ENCODE peak calls at places on chromosomes 13 and 19, in ten cellular contexts. One of them, this sample, is unnamed.

GRCh38 chr13:51551446-51551845 is 32.8 kb upstream of the WDFY2 start:
- DNase-seq in CD8-positive, alpha-beta T cell: no peak
- DNase-seq in epithelial cell of prostate: no peak
- DNase-seq in stimulated activated CD4-positive, alpha-beta T cell treated with anti-CD3 and anti-CD28 coated beads, Interleukin-2, amount 100 ng/mL, for 48 hours: no peak
- DNase-seq in mesenchymal stem cell: no peak
- DNase-seq in anterior cingulate cortex: no peak
- DNase-seq in stimulated activated naive CD8-positive, alpha-beta T cell treated with anti-CD3 and anti-CD28 coated beads, Interleukin-15, Interleukin-2, amounts not matched to agents 100 U/mL and 50 U/mL, for 24 hours: no peak
- DNase-seq in activated naive CD4-positive, alpha-beta T cell: no peak
- DNase-seq in neural crest cell: no peak
- DNase-seq in stimulated activated CD8-positive, alpha-beta memory T cell treated with anti-CD3 and anti-CD28 coated beads, Interleukin-15, amount 100 ng/mL, for 24 hours: no peak
- DNase-seq in this sample: no peak

GRCh38 chr19:18274776-18275356 is 614 bp upstream of the IQCN start:
- DNase-seq in CD8-positive, alpha-beta T cell: peak
- DNase-seq in epithelial cell of prostate: no peak
- DNase-seq in stimulated activated CD4-positive, alpha-beta T cell treated with anti-CD3 and anti-CD28 coated beads, Interleukin-2, amount 100 ng/mL, for 48 hours: no peak
- DNase-seq in mesenchymal stem cell: peak
- DNase-seq in anterior cingulate cortex: peak
- DNase-seq in stimulated activated naive CD8-positive, alpha-beta T cell treated with anti-CD3 and anti-CD28 coated beads, Interleukin-15, Interleukin-2, amounts not matched to agents 100 U/mL and 50 U/mL, for 24 hours: peak
- DNase-seq in activated naive CD4-positive, alpha-beta T cell: peak
- DNase-seq in neural crest cell: no peak
- DNase-seq in stimulated activated CD8-positive, alpha-beta memory T cell treated with anti-CD3 and anti-CD28 coated beads, Interleukin-15, amount 100 ng/mL, for 24 hours: no peak
- DNase-seq in this sample: peak

GRCh38 chr13:21079761-21080730 is 18.7 kb upstream of the LATS2 start:
- DNase-seq in CD8-positive, alpha-beta T cell: no peak
- DNase-seq in epithelial cell of prostate: peak
- DNase-seq in stimulated activated CD4-positive, alpha-beta T cell treated with anti-CD3 and anti-CD28 coated beads, Interleukin-2, amount 100 ng/mL, for 48 hours: no peak
- DNase-seq in mesenchymal stem cell: peak
- DNase-seq in anterior cingulate cortex: no peak
- DNase-seq in stimulated activated naive CD8-positive, alpha-beta T cell treated with anti-CD3 and anti-CD28 coated beads, Interleukin-15, Interleukin-2, amounts not matched to agents 100 U/mL and 50 U/mL, for 24 hours: no peak
- DNase-seq in activated naive CD4-positive, alpha-beta T cell: no peak
- DNase-seq in neural crest cell: no peak
- DNase-seq in stimulated activated CD8-positive, alpha-beta memory T cell treated with anti-CD3 and anti-CD28 coated beads, Interleukin-15, amount 100 ng/mL, for 24 hours: no peak
- DNase-seq in this sample: no peak

GRCh38 chr19:43779147-43779819 is 1.5 kb downstream of the KCNN4 start:
- DNase-seq in CD8-positive, alpha-beta T cell: no peak
- DNase-seq in epithelial cell of prostate: no peak
- DNase-seq in stimulated activated CD4-positive, alpha-beta T cell treated with anti-CD3 and anti-CD28 coated beads, Interleukin-2, amount 100 ng/mL, for 48 hours: no peak
- DNase-seq in mesenchymal stem cell: no peak
- DNase-seq in anterior cingulate cortex: no peak
- DNase-seq in stimulated activated naive CD8-positive, alpha-beta T cell treated with anti-CD3 and anti-CD28 coated beads, Interleukin-15, Interleukin-2, amounts not matched to agents 100 U/mL and 50 U/mL, for 24 hours: no peak
- DNase-seq in activated naive CD4-positive, alpha-beta T cell: no peak
- DNase-seq in neural crest cell: no peak
- DNase-seq in stimulated activated CD8-positive, alpha-beta memory T cell treated with anti-CD3 and anti-CD28 coated beads, Interleukin-15, amount 100 ng/mL, for 24 hours: no peak
- DNase-seq in this sample: no peak

GRCh38 chr19:20278342-20278741 is 111.3 kb downstream of the ZNF486 start:
- DNase-seq in CD8-positive, alpha-beta T cell: no peak
- DNase-seq in epithelial cell of prostate: no peak
- DNase-seq in stimulated activated CD4-positive, alpha-beta T cell treated with anti-CD3 and anti-CD28 coated beads, Interleukin-2, amount 100 ng/mL, for 48 hours: no peak
- DNase-seq in mesenchymal stem cell: no peak
- DNase-seq in anterior cingulate cortex: no peak
- DNase-seq in stimulated activated naive CD8-positive, alpha-beta T cell treated with anti-CD3 and anti-CD28 coated beads, Interleukin-15, Interleukin-2, amounts not matched to agents 100 U/mL and 50 U/mL, for 24 hours: no peak
- DNase-seq in activated naive CD4-positive, alpha-beta T cell: no peak
- DNase-seq in neural crest cell: peak
- DNase-seq in stimulated activated CD8-positive, alpha-beta memory T cell treated with anti-CD3 and anti-CD28 coated beads, Interleukin-15, amount 100 ng/mL, for 24 hours: no peak
- DNase-seq in this sample: no peak

GRCh38 chr13:70339738-70340137 is 231.5 kb upstream of the KLHL1 start:
- DNase-seq in CD8-positive, alpha-beta T cell: no peak
- DNase-seq in epithelial cell of prostate: no peak
- DNase-seq in stimulated activated CD4-positive, alpha-beta T cell treated with anti-CD3 and anti-CD28 coated beads, Interleukin-2, amount 100 ng/mL, for 48 hours: no peak
- DNase-seq in mesenchymal stem cell: peak
- DNase-seq in anterior cingulate cortex: no peak
- DNase-seq in stimulated activated naive CD8-positive, alpha-beta T cell treated with anti-CD3 and anti-CD28 coated beads, Interleukin-15, Interleukin-2, amounts not matched to agents 100 U/mL and 50 U/mL, for 24 hours: no peak
- DNase-seq in activated naive CD4-positive, alpha-beta T cell: no peak
- DNase-seq in neural crest cell: no peak
- DNase-seq in stimulated activated CD8-positive, alpha-beta memory T cell treated with anti-CD3 and anti-CD28 coated beads, Interleukin-15, amount 100 ng/mL, for 24 hours: no peak
- DNase-seq in this sample: no peak

GRCh38 chr19:35299523-35300339 is 7.8 kb downstream of the MAG start:
- DNase-seq in CD8-positive, alpha-beta T cell: no peak
- DNase-seq in epithelial cell of prostate: no peak
- DNase-seq in stimulated activated CD4-positive, alpha-beta T cell treated with anti-CD3 and anti-CD28 coated beads, Interleukin-2, amount 100 ng/mL, for 48 hours: no peak
- DNase-seq in mesenchymal stem cell: no peak
- DNase-seq in anterior cingulate cortex: no peak
- DNase-seq in stimulated activated naive CD8-positive, alpha-beta T cell treated with anti-CD3 and anti-CD28 coated beads, Interleukin-15, Interleukin-2, amounts not matched to agents 100 U/mL and 50 U/mL, for 24 hours: peak
- DNase-seq in activated naive CD4-positive, alpha-beta T cell: no peak
- DNase-seq in neural crest cell: no peak
- DNase-seq in stimulated activated CD8-positive, alpha-beta memory T cell treated with anti-CD3 and anti-CD28 coated beads, Interleukin-15, amount 100 ng/mL, for 24 hours: no peak
- DNase-seq in this sample: no peak

GRCh38 chr19:53545271-53546065 is 7.5 kb downstream of the ZNF331 start:
- DNase-seq in CD8-positive, alpha-beta T cell: no peak
- DNase-seq in epithelial cell of prostate: peak
- DNase-seq in stimulated activated CD4-positive, alpha-beta T cell treated with anti-CD3 and anti-CD28 coated beads, Interleukin-2, amount 100 ng/mL, for 48 hours: no peak
- DNase-seq in mesenchymal stem cell: peak
- DNase-seq in anterior cingulate cortex: no peak
- DNase-seq in stimulated activated naive CD8-positive, alpha-beta T cell treated with anti-CD3 and anti-CD28 coated beads, Interleukin-15, Interleukin-2, amounts not matched to agents 100 U/mL and 50 U/mL, for 24 hours: no peak
- DNase-seq in activated naive CD4-positive, alpha-beta T cell: no peak
- DNase-seq in neural crest cell: no peak
- DNase-seq in stimulated activated CD8-positive, alpha-beta memory T cell treated with anti-CD3 and anti-CD28 coated beads, Interleukin-15, amount 100 ng/mL, for 24 hours: no peak
- DNase-seq in this sample: no peak

GRCh38 chr13:40982772-40983171 is 36.3 kb downstream of the ELF1 start:
- DNase-seq in CD8-positive, alpha-beta T cell: peak
- DNase-seq in epithelial cell of prostate: no peak
- DNase-seq in stimulated activated CD4-positive, alpha-beta T cell treated with anti-CD3 and anti-CD28 coated beads, Interleukin-2, amount 100 ng/mL, for 48 hours: peak
- DNase-seq in mesenchymal stem cell: peak
- DNase-seq in anterior cingulate cortex: peak
- DNase-seq in stimulated activated naive CD8-positive, alpha-beta T cell treated with anti-CD3 and anti-CD28 coated beads, Interleukin-15, Interleukin-2, amounts not matched to agents 100 U/mL and 50 U/mL, for 24 hours: peak
- DNase-seq in activated naive CD4-positive, alpha-beta T cell: peak
- DNase-seq in neural crest cell: no peak
- DNase-seq in stimulated activated CD8-positive, alpha-beta memory T cell treated with anti-CD3 and anti-CD28 coated beads, Interleukin-15, amount 100 ng/mL, for 24 hours: no peak
- DNase-seq in this sample: no peak

GRCh38 chr19:17333611-17334413 is 843 bp downstream of the ANO8 start:
- DNase-seq in CD8-positive, alpha-beta T cell: peak
- DNase-seq in epithelial cell of prostate: peak
- DNase-seq in stimulated activated CD4-positive, alpha-beta T cell treated with anti-CD3 and anti-CD28 coated beads, Interleukin-2, amount 100 ng/mL, for 48 hours: peak
- DNase-seq in mesenchymal stem cell: peak
- DNase-seq in anterior cingulate cortex: no peak
- DNase-seq in stimulated activated naive CD8-positive, alpha-beta T cell treated with anti-CD3 and anti-CD28 coated beads, Interleukin-15, Interleukin-2, amounts not matched to agents 100 U/mL and 50 U/mL, for 24 hours: peak
- DNase-seq in activated naive CD4-positive, alpha-beta T cell: peak
- DNase-seq in neural crest cell: no peak
- DNase-seq in stimulated activated CD8-positive, alpha-beta memory T cell treated with anti-CD3 and anti-CD28 coated beads, Interleukin-15, amount 100 ng/mL, for 24 hours: no peak
- DNase-seq in this sample: no peak

GRCh38 chr19:29527500-29528328 is 1.9 kb downstream of the VSTM2B start:
- DNase-seq in CD8-positive, alpha-beta T cell: no peak
- DNase-seq in epithelial cell of prostate: no peak
- DNase-seq in stimulated activated CD4-positive, alpha-beta T cell treated with anti-CD3 and anti-CD28 coated beads, Interleukin-2, amount 100 ng/mL, for 48 hours: no peak
- DNase-seq in mesenchymal stem cell: no peak
- DNase-seq in anterior cingulate cortex: no peak
- DNase-seq in stimulated activated naive CD8-positive, alpha-beta T cell treated with anti-CD3 and anti-CD28 coated beads, Interleukin-15, Interleukin-2, amounts not matched to agents 100 U/mL and 50 U/mL, for 24 hours: no peak
- DNase-seq in activated naive CD4-positive, alpha-beta T cell: no peak
- DNase-seq in neural crest cell: peak
- DNase-seq in stimulated activated CD8-positive, alpha-beta memory T cell treated with anti-CD3 and anti-CD28 coated beads, Interleukin-15, amount 100 ng/mL, for 24 hours: no peak
- DNase-seq in this sample: no peak

GRCh38 chr13:45446181-45446580 is 18.6 kb upstream of the COG3 start:
- DNase-seq in CD8-positive, alpha-beta T cell: no peak
- DNase-seq in epithelial cell of prostate: no peak
- DNase-seq in stimulated activated CD4-positive, alpha-beta T cell treated with anti-CD3 and anti-CD28 coated beads, Interleukin-2, amount 100 ng/mL, for 48 hours: no peak
- DNase-seq in mesenchymal stem cell: no peak
- DNase-seq in anterior cingulate cortex: no peak
- DNase-seq in stimulated activated naive CD8-positive, alpha-beta T cell treated with anti-CD3 and anti-CD28 coated beads, Interleukin-15, Interleukin-2, amounts not matched to agents 100 U/mL and 50 U/mL, for 24 hours: no peak
- DNase-seq in activated naive CD4-positive, alpha-beta T cell: no peak
- DNase-seq in neural crest cell: no peak
- DNase-seq in stimulated activated CD8-positive, alpha-beta memory T cell treated with anti-CD3 and anti-CD28 coated beads, Interleukin-15, amount 100 ng/mL, for 24 hours: no peak
- DNase-seq in this sample: no peak

GRCh38 chr19:3494559-3494958 is 5.9 kb downstream of the DOHH start:
- DNase-seq in CD8-positive, alpha-beta T cell: no peak
- DNase-seq in epithelial cell of prostate: no peak
- DNase-seq in stimulated activated CD4-positive, alpha-beta T cell treated with anti-CD3 and anti-CD28 coated beads, Interleukin-2, amount 100 ng/mL, for 48 hours: peak
- DNase-seq in mesenchymal stem cell: no peak
- DNase-seq in anterior cingulate cortex: no peak
- DNase-seq in stimulated activated naive CD8-positive, alpha-beta T cell treated with anti-CD3 and anti-CD28 coated beads, Interleukin-15, Interleukin-2, amounts not matched to agents 100 U/mL and 50 U/mL, for 24 hours: peak
- DNase-seq in activated naive CD4-positive, alpha-beta T cell: peak
- DNase-seq in neural crest cell: no peak
- DNase-seq in stimulated activated CD8-positive, alpha-beta memory T cell treated with anti-CD3 and anti-CD28 coated beads, Interleukin-15, amount 100 ng/mL, for 24 hours: no peak
- DNase-seq in this sample: no peak

GRCh38 chr13:24005711-24006281 is 108.5 kb upstream of the C1QTNF9B start:
- DNase-seq in CD8-positive, alpha-beta T cell: no peak
- DNase-seq in epithelial cell of prostate: no peak
- DNase-seq in stimulated activated CD4-positive, alpha-beta T cell treated with anti-CD3 and anti-CD28 coated beads, Interleukin-2, amount 100 ng/mL, for 48 hours: no peak
- DNase-seq in mesenchymal stem cell: no peak
- DNase-seq in anterior cingulate cortex: no peak
- DNase-seq in stimulated activated naive CD8-positive, alpha-beta T cell treated with anti-CD3 and anti-CD28 coated beads, Interleukin-15, Interleukin-2, amounts not matched to agents 100 U/mL and 50 U/mL, for 24 hours: no peak
- DNase-seq in activated naive CD4-positive, alpha-beta T cell: no peak
- DNase-seq in neural crest cell: no peak
- DNase-seq in stimulated activated CD8-positive, alpha-beta memory T cell treated with anti-CD3 and anti-CD28 coated beads, Interleukin-15, amount 100 ng/mL, for 24 hours: no peak
- DNase-seq in this sample: no peak

GRCh38 chr13:37753776-37754175 is 115.8 kb downstream of the TRPC4 start:
- DNase-seq in CD8-positive, alpha-beta T cell: no peak
- DNase-seq in epithelial cell of prostate: no peak
- DNase-seq in stimulated activated CD4-positive, alpha-beta T cell treated with anti-CD3 and anti-CD28 coated beads, Interleukin-2, amount 100 ng/mL, for 48 hours: no peak
- DNase-seq in mesenchymal stem cell: no peak
- DNase-seq in anterior cingulate cortex: no peak
- DNase-seq in stimulated activated naive CD8-positive, alpha-beta T cell treated with anti-CD3 and anti-CD28 coated beads, Interleukin-15, Interleukin-2, amounts not matched to agents 100 U/mL and 50 U/mL, for 24 hours: no peak
- DNase-seq in activated naive CD4-positive, alpha-beta T cell: no peak
- DNase-seq in neural crest cell: no peak
- DNase-seq in stimulated activated CD8-positive, alpha-beta memory T cell treated with anti-CD3 and anti-CD28 coated beads, Interleukin-15, amount 100 ng/mL, for 24 hours: no peak
- DNase-seq in this sample: no peak

GRCh38 chr13:71339010-71339409 is 528.0 kb downstream of the DACH1 start:
- DNase-seq in CD8-positive, alpha-beta T cell: no peak
- DNase-seq in epithelial cell of prostate: no peak
- DNase-seq in stimulated activated CD4-positive, alpha-beta T cell treated with anti-CD3 and anti-CD28 coated beads, Interleukin-2, amount 100 ng/mL, for 48 hours: no peak
- DNase-seq in mesenchymal stem cell: peak
- DNase-seq in anterior cingulate cortex: no peak
- DNase-seq in stimulated activated naive CD8-positive, alpha-beta T cell treated with anti-CD3 and anti-CD28 coated beads, Interleukin-15, Interleukin-2, amounts not matched to agents 100 U/mL and 50 U/mL, for 24 hours: no peak
- DNase-seq in activated naive CD4-positive, alpha-beta T cell: no peak
- DNase-seq in neural crest cell: no peak
- DNase-seq in stimulated activated CD8-positive, alpha-beta memory T cell treated with anti-CD3 and anti-CD28 coated beads, Interleukin-15, amount 100 ng/mL, for 24 hours: no peak
- DNase-seq in this sample: no peak

GRCh38 chr19:53977429-53977990 is 13.9 kb upstream of the CACNG6 start:
- DNase-seq in CD8-positive, alpha-beta T cell: peak
- DNase-seq in epithelial cell of prostate: peak
- DNase-seq in stimulated activated CD4-positive, alpha-beta T cell treated with anti-CD3 and anti-CD28 coated beads, Interleukin-2, amount 100 ng/mL, for 48 hours: peak
- DNase-seq in mesenchymal stem cell: peak
- DNase-seq in anterior cingulate cortex: peak
- DNase-seq in stimulated activated naive CD8-positive, alpha-beta T cell treated with anti-CD3 and anti-CD28 coated beads, Interleukin-15, Interleukin-2, amounts not matched to agents 100 U/mL and 50 U/mL, for 24 hours: peak
- DNase-seq in activated naive CD4-positive, alpha-beta T cell: peak
- DNase-seq in neural crest cell: peak
- DNase-seq in stimulated activated CD8-positive, alpha-beta memory T cell treated with anti-CD3 and anti-CD28 coated beads, Interleukin-15, amount 100 ng/mL, for 24 hours: no peak
- DNase-seq in this sample: no peak

GRCh38 chr13:105033999-105034398 is 1501.5 kb downstream of the EFNB2 start:
- DNase-seq in CD8-positive, alpha-beta T cell: no peak
- DNase-seq in epithelial cell of prostate: no peak
- DNase-seq in stimulated activated CD4-positive, alpha-beta T cell treated with anti-CD3 and anti-CD28 coated beads, Interleukin-2, amount 100 ng/mL, for 48 hours: no peak
- DNase-seq in mesenchymal stem cell: no peak
- DNase-seq in anterior cingulate cortex: no peak
- DNase-seq in stimulated activated naive CD8-positive, alpha-beta T cell treated with anti-CD3 and anti-CD28 coated beads, Interleukin-15, Interleukin-2, amounts not matched to agents 100 U/mL and 50 U/mL, for 24 hours: no peak
- DNase-seq in activated naive CD4-positive, alpha-beta T cell: no peak
- DNase-seq in neural crest cell: no peak
- DNase-seq in stimulated activated CD8-positive, alpha-beta memory T cell treated with anti-CD3 and anti-CD28 coated beads, Interleukin-15, amount 100 ng/mL, for 24 hours: no peak
- DNase-seq in this sample: no peak

GRCh38 chr19:5170329-5170745 is 170.3 kb downstream of the PTPRS start:
- DNase-seq in CD8-positive, alpha-beta T cell: peak
- DNase-seq in epithelial cell of prostate: no peak
- DNase-seq in stimulated activated CD4-positive, alpha-beta T cell treated with anti-CD3 and anti-CD28 coated beads, Interleukin-2, amount 100 ng/mL, for 48 hours: peak
- DNase-seq in mesenchymal stem cell: no peak
- DNase-seq in anterior cingulate cortex: no peak
- DNase-seq in stimulated activated naive CD8-positive, alpha-beta T cell treated with anti-CD3 and anti-CD28 coated beads, Interleukin-15, Interleukin-2, amounts not matched to agents 100 U/mL and 50 U/mL, for 24 hours: peak
- DNase-seq in activated naive CD4-positive, alpha-beta T cell: peak
- DNase-seq in neural crest cell: peak
- DNase-seq in stimulated activated CD8-positive, alpha-beta memory T cell treated with anti-CD3 and anti-CD28 coated beads, Interleukin-15, amount 100 ng/mL, for 24 hours: peak
- DNase-seq in this sample: no peak

GRCh38 chr19:11401808-11402543 is 17.1 kb downstream of the RGL3 start:
- DNase-seq in CD8-positive, alpha-beta T cell: no peak
- DNase-seq in epithelial cell of prostate: no peak
- DNase-seq in stimulated activated CD4-positive, alpha-beta T cell treated with anti-CD3 and anti-CD28 coated beads, Interleukin-2, amount 100 ng/mL, for 48 hours: no peak
- DNase-seq in mesenchymal stem cell: no peak
- DNase-seq in anterior cingulate cortex: no peak
- DNase-seq in stimulated activated naive CD8-positive, alpha-beta T cell treated with anti-CD3 and anti-CD28 coated beads, Interleukin-15, Interleukin-2, amounts not matched to agents 100 U/mL and 50 U/mL, for 24 hours: no peak
- DNase-seq in activated naive CD4-positive, alpha-beta T cell: no peak
- DNase-seq in neural crest cell: no peak
- DNase-seq in stimulated activated CD8-positive, alpha-beta memory T cell treated with anti-CD3 and anti-CD28 coated beads, Interleukin-15, amount 100 ng/mL, for 24 hours: no peak
- DNase-seq in this sample: no peak

GRCh38 chr19:53908933-53909415 is at the start of gene CACNG7:
- DNase-seq in CD8-positive, alpha-beta T cell: no peak
- DNase-seq in epithelial cell of prostate: no peak
- DNase-seq in stimulated activated CD4-positive, alpha-beta T cell treated with anti-CD3 and anti-CD28 coated beads, Interleukin-2, amount 100 ng/mL, for 48 hours: no peak
- DNase-seq in mesenchymal stem cell: no peak
- DNase-seq in anterior cingulate cortex: peak
- DNase-seq in stimulated activated naive CD8-positive, alpha-beta T cell treated with anti-CD3 and anti-CD28 coated beads, Interleukin-15, Interleukin-2, amounts not matched to agents 100 U/mL and 50 U/mL, for 24 hours: no peak
- DNase-seq in activated naive CD4-positive, alpha-beta T cell: no peak
- DNase-seq in neural crest cell: no peak
- DNase-seq in stimulated activated CD8-positive, alpha-beta memory T cell treated with anti-CD3 and anti-CD28 coated beads, Interleukin-15, amount 100 ng/mL, for 24 hours: no peak
- DNase-seq in this sample: no peak

GRCh38 chr13:59230484-59231264 is 933.1 kb downstream of the DIAPH3 start:
- DNase-seq in CD8-positive, alpha-beta T cell: no peak
- DNase-seq in epithelial cell of prostate: no peak
- DNase-seq in stimulated activated CD4-positive, alpha-beta T cell treated with anti-CD3 and anti-CD28 coated beads, Interleukin-2, amount 100 ng/mL, for 48 hours: no peak
- DNase-seq in mesenchymal stem cell: no peak
- DNase-seq in anterior cingulate cortex: peak
- DNase-seq in stimulated activated naive CD8-positive, alpha-beta T cell treated with anti-CD3 and anti-CD28 coated beads, Interleukin-15, Interleukin-2, amounts not matched to agents 100 U/mL and 50 U/mL, for 24 hours: no peak
- DNase-seq in activated naive CD4-positive, alpha-beta T cell: no peak
- DNase-seq in neural crest cell: no peak
- DNase-seq in stimulated activated CD8-positive, alpha-beta memory T cell treated with anti-CD3 and anti-CD28 coated beads, Interleukin-15, amount 100 ng/mL, for 24 hours: no peak
- DNase-seq in this sample: no peak

GRCh38 chr13:101283782-101284181 is 132.5 kb downstream of the NALCN start:
- DNase-seq in CD8-positive, alpha-beta T cell: no peak
- DNase-seq in epithelial cell of prostate: no peak
- DNase-seq in stimulated activated CD4-positive, alpha-beta T cell treated with anti-CD3 and anti-CD28 coated beads, Interleukin-2, amount 100 ng/mL, for 48 hours: no peak
- DNase-seq in mesenchymal stem cell: no peak
- DNase-seq in anterior cingulate cortex: no peak
- DNase-seq in stimulated activated naive CD8-positive, alpha-beta T cell treated with anti-CD3 and anti-CD28 coated beads, Interleukin-15, Interleukin-2, amounts not matched to agents 100 U/mL and 50 U/mL, for 24 hours: no peak
- DNase-seq in activated naive CD4-positive, alpha-beta T cell: no peak
- DNase-seq in neural crest cell: no peak
- DNase-seq in stimulated activated CD8-positive, alpha-beta memory T cell treated with anti-CD3 and anti-CD28 coated beads, Interleukin-15, amount 100 ng/mL, for 24 hours: no peak
- DNase-seq in this sample: no peak

GRCh38 chr19:52786078-52786463 is 520 bp downstream of the ZNF600 start:
- DNase-seq in CD8-positive, alpha-beta T cell: no peak
- DNase-seq in epithelial cell of prostate: no peak
- DNase-seq in stimulated activated CD4-positive, alpha-beta T cell treated with anti-CD3 and anti-CD28 coated beads, Interleukin-2, amount 100 ng/mL, for 48 hours: peak
- DNase-seq in mesenchymal stem cell: no peak
- DNase-seq in anterior cingulate cortex: no peak
- DNase-seq in stimulated activated naive CD8-positive, alpha-beta T cell treated with anti-CD3 and anti-CD28 coated beads, Interleukin-15, Interleukin-2, amounts not matched to agents 100 U/mL and 50 U/mL, for 24 hours: peak
- DNase-seq in activated naive CD4-positive, alpha-beta T cell: no peak
- DNase-seq in neural crest cell: no peak
- DNase-seq in stimulated activated CD8-positive, alpha-beta memory T cell treated with anti-CD3 and anti-CD28 coated beads, Interleukin-15, amount 100 ng/mL, for 24 hours: no peak
- DNase-seq in this sample: no peak

GRCh38 chr19:38122402-38123093 is 101.5 kb downstream of the DPF1 start:
- DNase-seq in CD8-positive, alpha-beta T cell: no peak
- DNase-seq in epithelial cell of prostate: no peak
- DNase-seq in stimulated activated CD4-positive, alpha-beta T cell treated with anti-CD3 and anti-CD28 coated beads, Interleukin-2, amount 100 ng/mL, for 48 hours: no peak
- DNase-seq in mesenchymal stem cell: no peak
- DNase-seq in anterior cingulate cortex: no peak
- DNase-seq in stimulated activated naive CD8-positive, alpha-beta T cell treated with anti-CD3 and anti-CD28 coated beads, Interleukin-15, Interleukin-2, amounts not matched to agents 100 U/mL and 50 U/mL, for 24 hours: no peak
- DNase-seq in activated naive CD4-positive, alpha-beta T cell: no peak
- DNase-seq in neural crest cell: no peak
- DNase-seq in stimulated activated CD8-positive, alpha-beta memory T cell treated with anti-CD3 and anti-CD28 coated beads, Interleukin-15, amount 100 ng/mL, for 24 hours: no peak
- DNase-seq in this sample: no peak

GRCh38 chr13:24271611-24272451 is 37.5 kb upstream of the C1QTNF9 start:
- DNase-seq in CD8-positive, alpha-beta T cell: peak
- DNase-seq in epithelial cell of prostate: no peak
- DNase-seq in stimulated activated CD4-positive, alpha-beta T cell treated with anti-CD3 and anti-CD28 coated beads, Interleukin-2, amount 100 ng/mL, for 48 hours: peak
- DNase-seq in mesenchymal stem cell: peak
- DNase-seq in anterior cingulate cortex: peak
- DNase-seq in stimulated activated naive CD8-positive, alpha-beta T cell treated with anti-CD3 and anti-CD28 coated beads, Interleukin-15, Interleukin-2, amounts not matched to agents 100 U/mL and 50 U/mL, for 24 hours: peak
- DNase-seq in activated naive CD4-positive, alpha-beta T cell: peak
- DNase-seq in neural crest cell: peak
- DNase-seq in stimulated activated CD8-positive, alpha-beta memory T cell treated with anti-CD3 and anti-CD28 coated beads, Interleukin-15, amount 100 ng/mL, for 24 hours: no peak
- DNase-seq in this sample: no peak

GRCh38 chr19:7917292-7918061 is 2.7 kb upstream of the SNAPC2 start:
- DNase-seq in CD8-positive, alpha-beta T cell: peak
- DNase-seq in epithelial cell of prostate: no peak
- DNase-seq in stimulated activated CD4-positive, alpha-beta T cell treated with anti-CD3 and anti-CD28 coated beads, Interleukin-2, amount 100 ng/mL, for 48 hours: no peak
- DNase-seq in mesenchymal stem cell: peak
- DNase-seq in anterior cingulate cortex: no peak
- DNase-seq in stimulated activated naive CD8-positive, alpha-beta T cell treated with anti-CD3 and anti-CD28 coated beads, Interleukin-15, Interleukin-2, amounts not matched to agents 100 U/mL and 50 U/mL, for 24 hours: peak
- DNase-seq in activated naive CD4-positive, alpha-beta T cell: peak
- DNase-seq in neural crest cell: peak
- DNase-seq in stimulated activated CD8-positive, alpha-beta memory T cell treated with anti-CD3 and anti-CD28 coated beads, Interleukin-15, amount 100 ng/mL, for 24 hours: no peak
- DNase-seq in this sample: no peak

GRCh38 chr13:28754698-28755545 is 36.2 kb upstream of the SLC46A3 start:
- DNase-seq in CD8-positive, alpha-beta T cell: no peak
- DNase-seq in epithelial cell of prostate: no peak
- DNase-seq in stimulated activated CD4-positive, alpha-beta T cell treated with anti-CD3 and anti-CD28 coated beads, Interleukin-2, amount 100 ng/mL, for 48 hours: no peak
- DNase-seq in mesenchymal stem cell: peak
- DNase-seq in anterior cingulate cortex: no peak
- DNase-seq in stimulated activated naive CD8-positive, alpha-beta T cell treated with anti-CD3 and anti-CD28 coated beads, Interleukin-15, Interleukin-2, amounts not matched to agents 100 U/mL and 50 U/mL, for 24 hours: no peak
- DNase-seq in activated naive CD4-positive, alpha-beta T cell: no peak
- DNase-seq in neural crest cell: no peak
- DNase-seq in stimulated activated CD8-positive, alpha-beta memory T cell treated with anti-CD3 and anti-CD28 coated beads, Interleukin-15, amount 100 ng/mL, for 24 hours: no peak
- DNase-seq in this sample: no peak